ENCODE peak calls at places on chromosomes 12 and 14, in four cellular contexts. Z, V, A and O are unnamed samples.

GRCh38 chr14:55688566-55688965 is 108.6 kb downstream of the KTN1 start:
- DNase-seq in V (no peak), Z (no peak), A (no peak), O (peak)

GRCh38 chr14:75229923-75230792 is 48.5 kb upstream of the FOS start:
- DNase-seq in Z (no peak), V (peak), A (no peak), O (peak)

GRCh38 chr14:49036991-49037390 is 549.2 kb downstream of the RPS29 start:
- DNase-seq in Z (no peak), A (no peak), V (no peak), O (no peak)

GRCh38 chr12:86660000-86660399 is 403.8 kb upstream of the MGAT4C start:
- DNase-seq in A (no peak), V (no peak), Z (no peak), O (no peak)

GRCh38 chr12:89770391-89770790 is 61.8 kb upstream of the ATP2B1 start:
- DNase-seq in A (no peak), V (no peak), Z (no peak), O (peak)

GRCh38 chr14:106044949-106045596 is 518.7 kb downstream of the TMEM121 start:
- DNase-seq in V (no peak), A (no peak), Z (no peak), O (peak)

GRCh38 chr12:89731614-89732013 is 23.0 kb upstream of the ATP2B1 start:
- DNase-seq in Z (no peak), V (peak), A (no peak), O (no peak)

GRCh38 chr12:31655208-31655607 is 4.3 kb upstream of the ETFBKMT start:
- DNase-seq in Z (no peak), V (no peak), A (no peak), O (no peak)

GRCh38 chr14:87813211-87813610 is 179.8 kb downstream of the GALC start:
- DNase-seq in V (no peak), Z (no peak), A (no peak), O (no peak)

GRCh38 chr14:61385002-61385685 is 63.8 kb downstream of the PRKCH start:
- DNase-seq in Z (no peak), V (no peak), A (no peak), O (no peak)

GRCh38 chr14:74356892-74357575 is 8.8 kb downstream of the VRTN start:
- DNase-seq in A (no peak), V (no peak), Z (no peak), O (no peak)

GRCh38 chr14:33512201-33512600 is 438.7 kb downstream of the EGLN3 start:
- DNase-seq in V (no peak), Z (no peak), A (no peak), O (no peak)

GRCh38 chr12:49671051-49671765 is 36.0 kb downstream of the FMNL3 start:
- DNase-seq in V (no peak), Z (no peak), A (no peak), O (no peak)

GRCh38 chr12:49674318-49674985 is 32.8 kb downstream of the FMNL3 start:
- DNase-seq in Z (no peak), V (peak), A (no peak), O (no peak)

GRCh38 chr12:49672351-49673181 is 34.6 kb downstream of the FMNL3 start:
- DNase-seq in Z (no peak), A (no peak), V (no peak), O (no peak)

GRCh38 chr12:49675137-49675536 is 32.1 kb downstream of the FMNL3 start:
- DNase-seq in V (no peak), Z (no peak), A (no peak), O (no peak)

GRCh38 chr12:49673446-49674317 is 33.5 kb downstream of the FMNL3 start:
- DNase-seq in V (peak), A (peak), Z (peak), O (peak)
- H3K23ac ChIP-seq in V (peak), A (no peak), Z (no peak), O (peak)

GRCh38 chr12:51390457-51391046 is 654 bp downstream of the GALNT6 start:
- DNase-seq in V (no peak), Z (no peak), A (no peak), O (no peak)

GRCh38 chr12:51391047-51391837 is at the start of gene GALNT6:
- DNase-seq in V (no peak), A (peak), Z (peak), O (peak)

GRCh38 chr12:51393676-51394545 is 2.7 kb upstream of the GALNT6 start:
- DNase-seq in A (peak), V (peak), Z (no peak), O (no peak)

GRCh38 chr12:51395283-51396230 is 4.4 kb upstream of the GALNT6 start:
- DNase-seq in Z (no peak), A (peak), V (no peak), O (peak)

DNA sequence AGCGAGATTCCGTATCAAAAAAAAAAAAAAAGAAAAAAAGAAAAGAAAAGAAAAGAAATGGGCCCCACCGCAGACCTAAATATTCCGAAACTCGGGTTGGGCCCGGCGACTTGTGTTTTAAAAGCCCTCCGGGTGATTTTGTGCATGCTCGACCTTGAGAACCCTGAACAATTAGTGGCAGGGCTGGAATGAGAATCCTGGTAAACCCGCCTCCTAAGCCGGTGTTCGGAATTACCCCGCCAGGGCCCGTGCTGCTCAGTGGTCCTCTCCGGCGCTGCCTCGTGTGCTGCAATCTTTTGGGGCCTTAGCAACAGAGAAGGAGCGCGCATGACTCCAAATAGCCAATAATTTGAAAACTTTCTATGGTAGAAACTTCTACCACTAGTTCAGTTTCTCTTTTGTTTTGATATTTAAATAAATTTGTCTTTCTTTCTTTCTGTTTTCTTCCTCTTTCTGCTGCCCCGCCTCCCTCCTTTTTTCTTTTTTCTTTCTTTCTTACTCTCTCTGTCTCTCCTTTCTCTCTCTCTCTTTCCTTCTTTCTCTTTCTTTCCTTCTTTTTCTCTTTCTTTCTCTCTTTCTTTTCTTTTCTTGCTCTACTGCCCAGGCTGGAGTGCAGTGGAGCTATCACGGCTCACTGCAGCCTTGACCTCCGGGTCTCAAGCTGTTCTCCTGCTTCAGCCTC is 1.5 kb upstream of the GALNT6 start:
- DNase-seq in A (peak), V (no peak), Z (peak), O (peak)
- H2BK5ac ChIP-seq in A (no peak), V (no peak), Z (no peak), O (no peak)

GRCh38 chr12:20272171-20272570 is 96.2 kb upstream of the PDE3A start:
- DNase-seq in Z (no peak), V (no peak), A (no peak), O (no peak)

GRCh38 chr12:20269352-20270067 is 98.8 kb upstream of the PDE3A start:
- DNase-seq in Z (no peak), V (no peak), A (no peak), O (no peak)

GRCh38 chr12:20268121-20268732 is 100.1 kb upstream of the PDE3A start:
- DNase-seq in V (peak), A (no peak), Z (no peak), O (no peak)

GRCh38 chr12:20270557-20270956 is 97.8 kb upstream of the PDE3A start:
- DNase-seq in V (no peak), Z (no peak), A (no peak), O (no peak)

DNA sequence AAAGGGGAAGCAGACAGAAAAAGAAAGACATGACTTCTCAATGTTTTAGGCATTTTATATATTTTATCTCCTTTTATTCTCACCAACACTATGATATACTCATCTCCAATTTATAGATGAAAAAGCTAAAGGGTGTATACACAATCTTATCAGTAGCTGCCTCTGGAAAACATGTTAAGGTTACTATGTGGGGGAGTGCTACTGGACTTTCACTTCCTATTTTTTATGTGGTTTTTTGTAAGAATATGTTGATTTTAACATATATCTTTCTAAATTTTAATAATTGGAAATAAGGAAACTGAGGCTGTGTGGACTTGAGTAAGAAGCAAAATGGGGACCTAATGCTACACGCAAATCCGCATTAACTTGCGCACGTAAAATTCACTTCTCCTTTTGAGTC is 99.6 kb upstream of the PDE3A start:
- DNase-seq in Z (no peak), V (no peak), A (no peak), O (no peak)
- H3K23ac ChIP-seq in Z (no peak), V (no peak), A (no peak), O (no peak)

GRCh38 chr12:123099556-123100192 is 51.2 kb downstream of the PITPNM2 start:
- DNase-seq in Z (no peak), A (no peak), V (no peak), O (no peak)

GRCh38 chr12:123102381-123102780 is 48.5 kb downstream of the PITPNM2 start:
- DNase-seq in V (no peak), Z (no peak), A (no peak), O (peak)

GRCh38 chr12:123102781-123103503 is 47.9 kb downstream of the PITPNM2 start:
- DNase-seq in V (no peak), A (no peak), Z (no peak), O (no peak)

GRCh38 chr12:123100882-123101281 is 50.0 kb downstream of the PITPNM2 start:
- DNase-seq in V (no peak), Z (no peak), A (no peak), O (no peak)

DNA sequence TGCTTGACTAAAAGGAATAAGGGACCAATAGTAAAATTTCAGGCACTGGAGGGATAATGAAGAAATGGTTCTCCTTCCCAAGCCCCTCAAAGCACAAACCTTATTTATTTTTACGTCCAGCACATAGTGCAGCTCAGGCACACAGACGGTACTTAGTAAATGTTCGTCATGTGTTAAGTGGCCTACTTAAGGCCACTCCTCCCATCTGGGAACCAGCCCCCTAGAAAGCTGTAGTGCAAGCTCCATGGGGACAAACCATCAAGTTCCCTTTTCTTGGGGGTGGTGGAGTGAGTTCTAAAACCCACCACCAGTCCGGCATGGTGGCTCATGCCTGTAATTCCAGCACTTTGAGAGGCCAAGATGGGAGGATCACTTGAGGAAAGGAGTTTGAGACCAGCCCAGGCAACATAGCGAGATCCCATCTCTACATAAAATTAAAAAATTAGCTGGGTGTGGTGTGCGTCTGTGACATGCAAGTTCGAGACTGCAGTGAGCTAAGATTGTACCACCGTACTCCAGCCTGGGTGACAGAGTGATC is 49.4 kb downstream of the PITPNM2 start:
- DNase-seq in A (no peak), Z (no peak), V (no peak), O (no peak)
- H2BK5ac ChIP-seq in A (no peak), Z (no peak), V (no peak), O (no peak)

DNA sequence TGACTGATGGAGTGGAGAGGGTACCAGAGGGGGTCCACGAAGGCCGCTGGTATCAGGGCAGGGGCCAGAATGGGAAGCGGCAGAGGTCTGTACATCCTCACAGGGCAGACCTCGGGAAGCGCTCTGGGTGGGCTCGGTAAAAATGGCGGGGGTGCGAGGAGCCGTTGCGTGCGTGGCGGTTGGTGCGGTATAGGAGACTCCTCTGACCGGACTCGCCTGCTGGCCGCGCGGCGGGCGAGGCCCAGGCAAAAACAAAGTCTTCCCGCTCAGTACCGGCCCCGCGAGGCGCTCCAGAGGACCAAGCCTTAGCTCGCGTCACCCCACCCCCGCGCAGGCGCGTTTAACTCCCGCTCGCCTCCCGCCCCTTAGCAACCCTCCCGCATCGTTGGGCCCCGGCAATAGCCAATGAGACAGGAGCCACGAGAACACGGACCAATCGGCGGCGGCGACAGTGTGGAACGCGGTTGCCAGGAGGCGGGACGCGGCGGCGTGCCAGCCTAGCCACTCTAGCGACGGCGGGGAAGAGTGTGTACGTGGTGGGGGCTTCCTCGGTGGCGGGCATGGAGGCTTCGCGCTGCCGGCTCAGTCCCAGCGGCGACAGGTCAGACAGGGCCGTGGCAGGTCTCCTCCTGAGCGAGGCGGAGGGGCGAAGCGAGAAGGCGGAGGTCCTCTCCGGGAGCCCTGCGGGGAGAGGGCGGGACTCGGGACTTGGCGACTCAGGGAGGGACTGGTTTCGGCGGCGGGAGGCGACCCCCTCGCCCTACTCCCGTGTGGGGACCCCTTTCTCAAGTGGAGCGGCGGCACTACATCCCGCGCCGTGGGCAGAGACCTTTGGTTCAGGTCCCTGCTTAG is at the start of gene TULP3:
- DNase-seq in A (peak), V (peak), Z (peak), O (peak)
- H3K23ac ChIP-seq in A (no peak), V (peak), Z (peak), O (peak)

GRCh38 chr12:6312529-6313325 is 2.2 kb downstream of the PLEKHG6 start:
- DNase-seq in V (no peak), Z (no peak), A (peak), O (peak)
- H2BK5ac ChIP-seq in V (no peak), Z (peak), A (no peak), O (no peak)